ENCODE peak calls at places on chromosomes 4 and X, in four cellular contexts. O is HepG2, Z is H1, D is GM12878. H is an unnamed sample.

GRCh38 chrX:10017866-10018265 is 50.7 kb downstream of the CLDN34 start:
- DNase-seq in O (peak; percentile 81), Z (no peak), D (no peak), H (no peak)

GRCh38 chrX:51332188-51332942 is at the start of gene NUDT10:
- DNase-seq in O (no peak), Z (peak; percentile 80), D (no peak), H (peak; percentile 83)

GRCh38 chr4:119628281-119629141 is at the start of gene PDE5A:
- DNase-seq in O (peak; percentile 46), Z (peak; percentile 91), D (no peak), H (peak; percentile 66)

GRCh38 chr4:157702821-157703220 is 470.0 kb downstream of the GASK1B start:
- DNase-seq in O (no peak), Z (no peak), D (no peak), H (no peak)

GRCh38 chr4:17597517-17597916 is 16.9 kb upstream of the MED28 start:
- DNase-seq in O (no peak), Z (no peak), D (no peak), H (no peak)

GRCh38 chr4:159455675-159456235 is 352.9 kb downstream of the RAPGEF2 start:
- DNase-seq in O (peak; percentile 49), Z (no peak), D (no peak), H (peak; percentile 16)

GRCh38 chrX:100895365-100896075 is 21.4 kb upstream of the NOX1 start:
- DNase-seq in O (peak; percentile 55), Z (peak; percentile 42), D (no peak), H (peak; percentile 54)

GRCh38 chr4:115609631-115610030 is 496.2 kb upstream of the NDST4 start:
- DNase-seq in O (no peak), Z (no peak), D (no peak), H (no peak)

GRCh38 chr4:98374643-98375042 is 113.5 kb downstream of the RAP1GDS1 start:
- DNase-seq in O (no peak), Z (no peak), D (no peak), H (no peak)

GRCh38 chrX:12583543-12583942 is 207.7 kb upstream of the PRPS2 start:
- DNase-seq in O (no peak), Z (no peak), D (no peak), H (no peak)

GRCh38 chrX:130091976-130092522 is 18.2 kb downstream of the ELF4 start:
- DNase-seq in O (peak; percentile 66), Z (no peak), D (peak; percentile 81), H (no peak)

GRCh38 chr4:141192564-141192963 is 28.1 kb upstream of the ZNF330 start:
- DNase-seq in O (no peak), Z (no peak), D (no peak), H (no peak)

GRCh38 chrX:103175944-103176753 is 38.8 kb upstream of the BEX4 start:
- DNase-seq in O (peak; percentile 11), Z (peak; percentile 70), D (no peak), H (no peak)

GRCh38 chr4:4260185-4260751 is 12.2 kb upstream of the TMEM128 start:
- DNase-seq in O (peak; percentile 79), Z (no peak), D (no peak), H (no peak)

GRCh38 chrX:68490644-68491043 is 8.2 kb upstream of the YIPF6 start:
- DNase-seq in O (peak; percentile 58), Z (no peak), D (no peak), H (no peak)

GRCh38 chr4:1460967-1461868 is 55.0 kb upstream of the NKX1-1 start:
- DNase-seq in O (no peak), Z (peak; percentile 48), D (no peak), H (no peak)

GRCh38 chrX:14496674-14497073 is 32.7 kb upstream of the GLRA2 start:
- DNase-seq in O (no peak), Z (no peak), D (no peak), H (no peak)

GRCh38 chr4:6134612-6135220 is 65.6 kb downstream of the JAKMIP1 start:
- DNase-seq in O (peak; percentile 48), Z (no peak), D (peak; percentile 51), H (no peak)

GRCh38 chrX:12975670-12975965 is 708 bp downstream of the TMSB4X start:
- DNase-seq in O (no peak), Z (no peak), D (no peak), H (no peak)

GRCh38 chrX:125132274-125132673 is 187.4 kb upstream of the TEX13C start:
- DNase-seq in O (peak; percentile 0), Z (no peak), D (no peak), H (no peak)

GRCh38 chr4:168587326-168588125 is 90.7 kb downstream of the PALLD start:
- DNase-seq in O (no peak), Z (no peak), D (no peak), H (no peak)

GRCh38 chr4:72326692-72327632 is 242.1 kb downstream of the ADAMTS3 start:
- DNase-seq in O (peak; percentile 33), Z (no peak), D (no peak), H (no peak)

GRCh38 chr4:114052227-114052626 is 72.8 kb upstream of the ARSJ start:
- DNase-seq in O (no peak), Z (no peak), D (no peak), H (no peak)

GRCh38 chr4:77538574-77539157 is 67.0 kb upstream of the CXCL13 start:
- DNase-seq in O (peak; percentile 12), Z (no peak), D (no peak), H (no peak)
- TF ChIP-seq SUZ12 in O (no peak), Z (no peak), D (no peak), H (no peak)

DNA sequence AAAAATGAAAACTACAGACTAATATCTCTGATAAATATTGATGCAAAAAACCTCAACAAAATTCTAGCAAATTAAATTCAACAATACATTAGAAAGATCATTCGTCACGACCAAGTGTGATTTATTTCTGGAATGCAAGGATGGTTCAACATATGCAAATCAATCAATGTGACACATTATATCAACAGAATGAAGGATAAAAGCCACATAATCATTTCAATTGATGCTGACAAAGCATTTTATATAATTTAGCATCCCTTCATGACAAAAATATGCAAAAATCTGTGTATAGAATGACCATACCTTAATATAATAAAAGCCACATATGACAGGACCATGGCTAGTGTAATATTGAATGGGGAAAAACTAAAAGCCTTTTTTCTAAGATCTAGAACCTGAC is 457.2 kb upstream of the SPANXN1 start:
- DNase-seq in O (no peak), Z (no peak), D (no peak), H (no peak)
- TF ChIP-seq YY1 in O (no peak), Z (no peak), D (no peak), H (no peak)

DNA sequence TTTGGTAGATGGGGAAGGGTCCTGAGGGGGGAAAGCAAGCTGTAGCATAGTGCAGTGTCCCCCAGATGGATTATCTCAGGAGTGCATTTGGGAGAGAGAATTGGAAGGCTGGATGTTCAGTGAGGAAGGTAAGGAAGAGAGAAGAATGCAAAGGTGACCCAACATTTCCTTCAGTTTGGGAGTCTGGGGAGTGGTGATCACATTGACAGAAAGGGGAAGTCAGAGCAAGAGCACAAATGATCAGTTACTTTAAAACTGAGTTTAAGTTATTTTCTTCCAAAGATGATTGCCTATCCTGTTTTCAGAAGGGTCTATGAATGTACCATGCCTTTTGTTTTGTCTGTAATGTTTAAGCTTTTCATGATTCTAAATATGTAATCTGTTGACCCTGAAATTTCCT is 47.6 kb downstream of the ARHGAP10 start:
- DNase-seq in O (no peak), Z (no peak), D (no peak), H (no peak)
- H3K4me1 ChIP-seq in O (no peaks in the 10 kb centered on the region), Z (no peaks in the 10 kb centered on the region), D (peaks cover 43% of the 10 kb centered on the region), H (peaks cover 2% of the 10 kb centered on the region)

DNA sequence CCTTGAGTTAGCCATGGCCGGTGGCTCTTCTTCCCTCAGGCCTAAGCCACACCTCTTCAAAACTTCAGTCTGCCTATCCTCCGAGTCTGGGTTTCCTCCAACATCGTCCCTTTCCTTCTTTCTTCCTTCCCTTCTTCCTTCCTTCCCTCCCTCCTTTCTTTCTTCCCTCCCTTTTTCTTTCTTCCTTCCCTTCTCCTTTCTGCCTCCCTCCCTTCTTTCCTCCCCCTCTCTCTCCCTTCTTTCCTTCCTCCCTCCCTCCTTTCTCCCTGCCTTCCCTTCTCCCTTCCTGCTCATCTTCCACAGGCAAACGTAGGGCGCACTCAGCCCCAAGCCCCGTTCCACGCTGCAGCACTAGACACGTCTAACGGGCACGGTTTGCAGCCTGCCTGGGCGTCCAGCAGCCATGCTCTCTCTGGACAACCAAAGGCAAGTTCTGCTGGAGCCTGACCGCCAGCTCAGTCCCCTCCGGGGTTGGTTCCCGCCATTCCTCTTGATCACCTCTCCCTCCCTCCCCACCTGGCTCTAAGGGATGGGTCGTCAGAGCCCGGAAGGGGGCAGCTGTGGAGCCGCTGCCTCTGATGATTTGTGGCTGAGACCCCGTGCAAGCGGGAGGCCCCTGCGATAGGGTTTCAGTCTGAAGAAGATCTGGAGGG is 34.1 kb upstream of the CLDN24 start:
- DNase-seq in O (no peak), Z (no peak), D (no peak), H (no peak)
- TF ChIP-seq SUZ12 in O (no peak), Z (no peak), D (no peak), H (no peak)

DNA sequence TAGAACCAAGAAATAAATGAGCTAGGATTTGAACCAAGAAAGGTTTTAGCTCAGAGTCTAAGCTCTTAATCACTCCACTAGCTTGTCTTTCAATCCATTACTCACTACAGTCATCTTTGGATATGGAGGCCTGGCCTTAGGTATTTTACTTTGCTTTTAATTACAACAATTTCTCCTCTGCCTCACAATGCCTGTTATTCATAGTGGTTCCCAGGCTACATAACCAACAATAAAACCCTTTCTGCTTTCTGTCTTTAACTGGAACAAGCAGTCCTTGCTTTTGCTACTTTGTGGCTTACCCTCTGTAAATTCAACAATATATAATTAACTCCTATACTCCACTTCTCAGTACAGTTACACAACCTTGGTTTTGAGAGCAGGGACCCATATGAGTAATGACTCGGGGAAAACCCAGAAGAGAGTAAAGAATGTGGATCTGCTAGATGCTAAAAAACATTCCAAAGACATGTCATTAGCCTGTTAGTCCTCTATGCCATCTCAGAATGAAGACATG is 94.7 kb upstream of the NAP1L5 start:
- DNase-seq in O (peak; percentile 9), Z (no peak), D (peak; percentile 16), H (no peak)
- TF ChIP-seq YY1 in O (no peak), Z (no peak), D (no peak), H (no peak)

DNA sequence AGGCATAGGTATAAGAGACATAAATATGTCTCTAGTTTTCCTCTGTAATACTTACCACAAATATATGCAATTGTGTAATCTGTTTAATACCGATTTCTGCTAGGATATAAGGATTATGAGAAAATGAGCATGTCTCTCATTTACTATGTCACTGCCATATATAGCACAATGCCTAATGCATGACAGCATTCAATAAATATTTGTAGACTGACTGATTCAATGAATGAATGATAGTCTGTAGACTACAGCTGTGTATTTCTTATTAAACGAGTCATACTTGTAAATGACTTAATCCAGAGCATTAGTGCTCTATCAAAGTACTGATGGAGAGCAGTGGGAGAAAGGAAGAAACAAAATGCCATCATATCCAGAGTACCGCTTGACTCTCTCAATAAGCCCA is 175.6 kb downstream of the PPP3CA start:
- DNase-seq in O (no peak), Z (no peak), D (no peak), H (no peak)
- H3K4me1 ChIP-seq in O (peaks cover 59% of the 10 kb centered on the region), Z (no peaks in the 10 kb centered on the region), D (no peaks in the 10 kb centered on the region), H (no peaks in the 10 kb centered on the region)

DNA sequence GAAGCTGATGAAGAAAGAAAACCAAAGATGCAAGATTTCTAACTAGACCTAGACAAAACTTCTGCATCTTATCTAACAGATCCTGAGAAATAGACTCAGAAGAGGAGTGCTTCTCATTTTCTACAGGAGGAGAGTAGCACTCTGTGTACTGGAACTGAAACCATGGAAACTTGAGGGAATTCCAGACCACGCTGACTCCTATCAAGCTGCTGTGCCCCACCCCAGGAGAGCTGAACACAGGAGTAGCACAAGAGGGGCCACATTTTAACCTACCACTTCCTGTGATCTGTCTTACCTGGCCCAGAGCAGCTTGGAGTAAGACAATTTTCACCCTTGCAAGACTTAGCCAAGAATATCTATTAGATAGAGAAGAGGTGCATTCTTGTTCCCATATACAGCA is 248.9 kb downstream of the SCFD2 start:
- DNase-seq in O (no peak), Z (no peak), D (no peak), H (no peak)
- TF ChIP-seq SUZ12 in O (no peak), Z (no peak), D (no peak), H (no peak)

H was measured in NT2/D1.